ENCODE peak calls at places on chromosomes 16 and 17, in six cellular contexts. D, O, I, E, G and H are unnamed samples.

GRCh38 chr16:31875112-31875803 is 1.7 kb downstream of the ZNF267 start:
- DNase-seq in D (no peak), O (no peak), I (no peak), E (peak; percentile 18), G (no peak), H (no peak)

GRCh38 chr17:48586355-48586924 is 3.6 kb downstream of the HOXB3 start:
- DNase-seq in D (no peak), O (no peak), I (no peak), E (no peak), G (peak; percentile 58), H (no peak)

GRCh38 chr17:1629647-1630310 is 1.1 kb upstream of the SLC43A2 start:
- DNase-seq in D (no peak), O (no peak), I (no peak), E (peak; percentile 74), G (peak; percentile 65), H (no peak)

GRCh38 chr17:41131979-41132378 is 8.0 kb upstream of the KRTAP4-12 start:
- DNase-seq in D (no peak), O (peak; percentile 23), I (no peak), E (no peak), G (no peak), H (no peak)

GRCh38 chr17:80347948-80348351 is 67.0 kb upstream of the ENDOV start:
- DNase-seq in D (no peak), O (no peak), I (no peak), E (no peak), G (no peak), H (no peak)

GRCh38 chr16:678209-678857 is 1.9 kb upstream of the STUB1 start:
- DNase-seq in D (no peak), O (no peak), I (no peak), E (no peak), G (no peak), H (no peak)

GRCh38 chr17:65088621-65089385 is 32.3 kb upstream of the GNA13 start:
- DNase-seq in D (no peak), O (no peak), I (no peak), E (no peak), G (no peak), H (no peak)

GRCh38 chr17:79792984-79793923 is 3.6 kb downstream of the CBX8 start:
- DNase-seq in D (no peak), O (no peak), I (no peak), E (no peak), G (no peak), H (no peak)

GRCh38 chr17:9802294-9802693 is 10.9 kb upstream of the DHRS7C start:
- DNase-seq in D (no peak), O (no peak), I (no peak), E (no peak), G (no peak), H (no peak)

GRCh38 chr16:53545433-53545832 is 42.4 kb upstream of the AKTIP start:
- DNase-seq in D (no peak), O (peak; percentile 18), I (no peak), E (no peak), G (no peak), H (no peak)

GRCh38 chr16:3589001-3589400 is 11.8 kb upstream of the NLRC3 start:
- DNase-seq in D (no peak), O (no peak), I (no peak), E (no peak), G (no peak), H (no peak)

GRCh38 chr17:53129863-53130262 is 692.9 kb upstream of the KIF2B start:
- DNase-seq in D (no peak), O (no peak), I (no peak), E (no peak), G (no peak), H (no peak)

GRCh38 chr17:5694507-5694906 is 110.2 kb upstream of the NLRP1 start:
- DNase-seq in D (no peak), O (no peak), I (no peak), E (peak; percentile 6), G (no peak), H (no peak)

GRCh38 chr16:52592216-52592592 is 45.3 kb upstream of the TOX3 start:
- DNase-seq in D (no peak), O (no peak), I (no peak), E (no peak), G (no peak), H (no peak)

GRCh38 chr16:68884867-68885266 is 41.5 kb downstream of the TANGO6 start:
- DNase-seq in D (no peak), O (no peak), I (no peak), E (no peak), G (no peak), H (no peak)

GRCh38 chr17:71883258-71883657 is 237.6 kb upstream of the SOX9 start:
- DNase-seq in D (no peak), O (no peak), I (no peak), E (no peak), G (no peak), H (no peak)

GRCh38 chr16:89376812-89377445 is 113.4 kb downstream of the ANKRD11 start:
- DNase-seq in D (no peak), O (peak; percentile 50), I (no peak), E (peak; percentile 20), G (no peak), H (no peak)

GRCh38 chr16:77945126-77945525 is 77.2 kb upstream of the CLEC3A start:
- DNase-seq in D (no peak), O (no peak), I (no peak), E (no peak), G (no peak), H (no peak)

GRCh38 chr17:1580979-1581676 is 18.5 kb upstream of the PITPNA start:
- DNase-seq in D (no peak), O (no peak), I (no peak), E (no peak), G (no peak), H (no peak)

GRCh38 chr17:50881182-50881581 is 15.0 kb upstream of the TOB1 start:
- DNase-seq in D (no peak), O (no peak), I (no peak), E (no peak), G (no peak), H (no peak)

GRCh38 chr17:50872710-50873424 is 6.7 kb upstream of the TOB1 start:
- DNase-seq in D (no peak), O (no peak), I (no peak), E (no peak), G (no peak), H (no peak)

GRCh38 chr17:50879086-50879485 is 12.9 kb upstream of the TOB1 start:
- DNase-seq in D (no peak), O (no peak), I (no peak), E (no peak), G (no peak), H (no peak)

GRCh38 chr17:50875074-50875473 is 8.9 kb upstream of the TOB1 start:
- DNase-seq in D (no peak), O (no peak), I (no peak), E (no peak), G (no peak), H (no peak)

DNA sequence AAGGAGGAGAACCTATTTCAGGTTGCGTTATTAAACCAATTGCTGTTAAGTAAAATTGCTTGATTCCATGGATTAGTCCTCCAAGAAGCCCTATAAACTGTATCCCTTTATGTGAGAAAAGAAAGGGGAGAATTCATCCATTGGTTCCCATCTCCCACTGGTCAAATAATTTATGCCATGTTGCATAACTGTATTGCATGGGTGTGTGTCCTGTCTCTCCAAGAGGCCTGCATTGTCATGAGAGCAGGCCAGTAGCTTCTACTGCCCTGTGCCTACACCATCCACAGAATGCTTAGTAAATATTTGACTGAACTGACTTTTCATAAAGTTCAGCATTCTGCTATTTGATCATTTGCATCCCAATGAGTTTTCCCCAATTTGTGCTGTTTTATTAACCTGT is 11.7 kb upstream of the TOB1 start:
- DNase-seq in D (no peak), O (no peak), I (no peak), E (no peak), G (no peak), H (no peak)
- TF ChIP-seq POLR2AphosphoS5 in D (no peak), O (no peak), I (no peak), E (no peak), G (no peak), H (no peak)

GRCh38 chr17:37717627-37718382 is 27.1 kb downstream of the HNF1B start:
- DNase-seq in D (no peak), O (no peak), I (no peak), E (no peak), G (no peak), H (no peak)

GRCh38 chr17:37725021-37725585 is 19.8 kb downstream of the HNF1B start:
- DNase-seq in D (no peak), O (no peak), I (no peak), E (no peak), G (no peak), H (no peak)

GRCh38 chr17:37719866-37720265 is 25.0 kb downstream of the HNF1B start:
- DNase-seq in D (no peak), O (no peak), I (no peak), E (no peak), G (no peak), H (no peak)

GRCh38 chr17:37718383-37719048 is 26.3 kb downstream of the HNF1B start:
- DNase-seq in D (no peak), O (no peak), I (no peak), E (no peak), G (no peak), H (no peak)

DNA sequence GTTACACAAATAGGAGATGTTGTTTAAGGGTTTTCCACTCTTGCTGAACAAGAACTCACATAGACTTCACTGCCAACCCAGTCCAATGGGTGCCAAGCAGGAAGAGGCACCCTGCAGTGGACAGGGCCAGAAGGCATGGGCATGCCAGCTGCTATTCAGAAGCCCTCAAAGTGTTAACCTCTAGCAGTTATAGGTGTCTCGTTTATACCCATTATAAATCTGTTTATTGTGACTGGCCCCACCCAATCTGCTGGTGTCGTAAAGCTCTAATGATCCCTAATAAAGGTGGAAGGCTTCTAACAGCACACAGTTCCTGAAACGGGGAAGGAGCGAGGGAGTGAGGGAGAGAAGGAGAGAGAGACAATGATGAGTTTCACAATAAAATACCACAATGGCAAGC is 23.9 kb downstream of the HNF1B start:
- DNase-seq in D (no peak), O (no peak), I (no peak), E (no peak), G (no peak), H (no peak)
- TF ChIP-seq POLR2A in D (no peak), O (no peak), I (no peak), E (no peak), G (no peak), H (no peak)

DNA sequence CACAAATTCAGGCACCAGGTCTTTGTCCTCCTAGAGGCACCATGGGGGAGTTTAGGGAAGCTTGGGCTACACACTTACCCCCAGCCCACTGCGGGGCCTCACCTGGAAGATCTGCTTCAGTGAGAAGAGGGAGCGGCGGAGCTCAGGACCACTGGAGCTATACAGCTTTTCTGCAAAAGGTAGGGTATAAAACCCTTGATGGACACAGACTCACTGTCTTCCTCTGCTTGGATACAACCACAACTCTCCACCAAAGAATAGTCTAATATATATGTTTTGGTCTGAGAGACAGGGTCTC is 9.1 kb downstream of the FHOD1 start:
- DNase-seq in D (no peak), O (no peak), I (no peak), E (no peak), G (no peak), H (no peak)
- TF ChIP-seq TAF1 in D (no peak), O (no peak), I (no peak), E (no peak), G (no peak), H (no peak)

GRCh38 chr16:58499615-58500328 is at the start of gene NDRG4:
- DNase-seq in D (peak; percentile 73), O (peak; percentile 81), I (no peak), E (peak; percentile 74), G (peak; percentile 69), H (no peak)
- TF ChIP-seq POLR2AphosphoS5 in D (peak; percentile 35), O (no peak), I (no peak), E (no peak), G (no peak), H (no peak)

GRCh38 chr17:76410328-76410965 is 26.0 kb downstream of the SPHK1 start:
- DNase-seq in D (no peak), O (no peak), I (no peak), E (no peak), G (no peak), H (no peak)
- TF ChIP-seq POLR2A in D (no peak), O (no peak), I (no peak), E (no peak), G (no peak), H (no peak)